ENCODE peak calls at places on chromosomes 3 and 15, in five cellular contexts. D is lower lobe of right lung, B is brain microvascular endothelial cell, L is esophagus squamous epithelium, P is ovary. W is an unnamed sample. For H3K36me3, the result is how much of the 10 kb centered on the place peaks cover.

GRCh38 chr3:40597441-40597840 is 72.7 kb downstream of the ZNF621 start:
- DNase-seq in D (no peak), B (peak), L (no peak), P (no peak), W (peak)

GRCh38 chr3:59422312-59422711 is 372.5 kb upstream of the CFAP20DC start:
- DNase-seq in D (no peak), B (peak), L (no peak), P (no peak), W (peak)

GRCh38 chr15:34122771-34123183 is 20.9 kb downstream of the PGBD4 start:
- DNase-seq in D (no peak), B (peak), L (no peak), P (no peak), W (peak)

GRCh38 chr3:123379041-123379830 is 69.7 kb downstream of the ADCY5 start:
- DNase-seq in D (no peak), B (no peak), L (no peak), P (no peak), W (no peak)

GRCh38 chr3:8621872-8622271 is 22.7 kb downstream of the SSUH2 start:
- DNase-seq in D (no peak), B (peak), L (no peak), P (no peak), W (no peak)

GRCh38 chr15:88479169-88479568 is 11.7 kb downstream of the MRPS11 start:
- DNase-seq in D (no peak), B (no peak), L (no peak), P (no peak), W (no peak)

GRCh38 chr3:2097641-2098191 is 950 bp upstream of the CNTN4 start:
- DNase-seq in D (no peak), B (no peak), L (no peak), P (no peak), W (peak)

GRCh38 chr3:20125912-20126311 is 60.1 kb downstream of the SGO1 start:
- DNase-seq in D (no peak), B (no peak), L (no peak), P (no peak), W (no peak)

GRCh38 chr15:80578206-80578595 is 116.9 kb upstream of the ABHD17C start:
- DNase-seq in D (no peak), B (no peak), L (no peak), P (no peak), W (no peak)

GRCh38 chr3:190514163-190515153 is 573 bp downstream of the IL1RAP start:
- DNase-seq in D (peak), B (peak), L (no peak), P (peak), W (peak)

GRCh38 chr3:43405888-43406636 is 119.7 kb downstream of the SNRK start:
- DNase-seq in D (no peak), B (peak), L (no peak), P (no peak), W (no peak)

DNA sequence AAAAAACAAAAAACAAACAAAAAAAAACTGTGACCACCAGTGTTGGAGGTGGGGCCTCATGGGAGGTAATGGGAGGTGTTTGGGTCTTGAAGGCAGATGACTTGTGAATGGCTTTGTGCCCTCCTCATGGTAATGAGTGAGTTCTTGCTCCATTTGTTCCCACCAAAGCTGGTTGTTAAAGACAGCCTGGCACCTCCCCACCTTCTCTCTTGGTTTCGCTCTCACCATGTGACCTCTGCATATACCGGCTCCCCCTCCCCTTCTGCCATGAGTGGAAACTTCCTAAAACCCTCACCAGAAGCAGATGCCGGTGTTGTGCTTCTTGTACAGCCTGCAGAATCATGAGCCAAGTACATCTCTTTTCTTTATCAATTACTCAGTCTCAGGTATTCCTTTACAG is 61.5 kb upstream of the ATP11B start:
- DNase-seq in D (no peak), B (no peak), L (no peak), P (no peak), W (no peak)
- H3K36me3 ChIP-seq in D (under half), B (under half), L (under half), P (under half), W (under half)

GRCh38 chr15:64044315-64045105 is 1.8 kb downstream of the DAPK2 start:
- DNase-seq in D (no peak), B (no peak), L (no peak), P (no peak), W (no peak)

GRCh38 chr15:64046347-64047153 is at the start of gene DAPK2:
- DNase-seq in D (peak), B (peak), L (no peak), P (peak), W (peak)

GRCh38 chr15:64045774-64046346 is 425 bp downstream of the DAPK2 start:
- DNase-seq in D (no peak), B (no peak), L (no peak), P (peak), W (no peak)

GRCh38 chr15:64048766-64049165 is 2.5 kb upstream of the DAPK2 start:
- DNase-seq in D (no peak), B (no peak), L (no peak), P (no peak), W (no peak)

GRCh38 chr15:64045106-64045435 is 1.2 kb downstream of the DAPK2 start:
- DNase-seq in D (no peak), B (no peak), L (no peak), P (no peak), W (no peak)
- H3K4me3 ChIP-seq in D (peak), B (no peak), L (no peak), P (no peak), W (no peak)

DNA sequence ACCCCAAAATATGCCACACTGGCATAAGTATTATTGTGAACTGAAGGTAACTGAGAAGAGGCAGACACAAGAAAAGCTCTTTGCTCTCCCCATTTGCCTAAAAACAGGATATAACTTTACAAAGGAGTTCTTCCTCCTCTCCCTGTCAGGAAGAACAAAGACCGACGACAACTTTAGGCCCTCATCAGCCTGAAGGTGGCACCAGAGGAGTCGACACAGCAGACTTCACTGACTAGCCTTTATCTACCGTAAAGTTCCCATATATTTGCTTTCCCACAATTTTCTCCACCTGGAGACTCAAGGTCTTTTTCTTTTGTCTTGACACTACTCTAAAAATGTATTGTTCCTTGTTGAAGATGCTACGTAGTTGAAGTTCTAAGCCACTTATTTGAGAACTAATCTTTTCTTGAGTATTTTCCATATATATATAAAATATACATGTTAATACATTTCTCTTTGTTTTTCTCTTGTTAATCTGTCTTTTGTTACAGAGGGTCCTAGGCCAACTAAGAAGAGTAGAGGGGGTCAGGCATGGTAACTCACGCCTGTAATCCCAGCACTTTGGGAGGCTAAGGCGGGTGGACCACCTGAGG is 16.2 kb upstream of the XIRP1 start:
- DNase-seq in D (peak), B (peak), L (no peak), P (no peak), W (peak)
- TF ChIP-seq CTCF in D (peak), B (peak), L (peak), P (no peak), W (peak)

GRCh38 chr3:70973558-70973957 is 610.0 kb downstream of the FOXP1 start:
- DNase-seq in D (no peak), B (no peak), L (no peak), P (no peak), W (peak)
- H3K36me3 ChIP-seq in D (half or more), B (half or more), L (under half), P (under half), W (under half)

GRCh38 chr3:188486126-188486525 is 332.2 kb downstream of the LPP start:
- DNase-seq in D (no peak), B (peak), L (no peak), P (no peak), W (peak)
- H3K4me3 ChIP-seq in D (no peak), B (no peak), L (no peak), P (no peak), W (no peak)

GRCh38 chr3:53269888-53270880 is 14.4 kb upstream of the TKT start:
- DNase-seq in D (peak), B (peak), L (peak), P (peak), W (peak)
- TF ChIP-seq CTCF in D (no peak), B (no peak), L (no peak), P (no peak), W (no peak)

GRCh38 chr15:38524156-38524555 is 40.5 kb downstream of the RASGRP1 start:
- DNase-seq in D (no peak), B (no peak), L (no peak), P (no peak), W (no peak)

GRCh38 chr15:38518084-38518483 is 46.5 kb downstream of the RASGRP1 start:
- DNase-seq in D (no peak), B (no peak), L (no peak), P (no peak), W (no peak)

GRCh38 chr15:38520035-38520434 is 44.6 kb downstream of the RASGRP1 start:
- DNase-seq in D (no peak), B (peak), L (no peak), P (no peak), W (no peak)

GRCh38 chr15:38522922-38523321 is 41.7 kb downstream of the RASGRP1 start:
- DNase-seq in D (no peak), B (no peak), L (no peak), P (no peak), W (no peak)

DNA sequence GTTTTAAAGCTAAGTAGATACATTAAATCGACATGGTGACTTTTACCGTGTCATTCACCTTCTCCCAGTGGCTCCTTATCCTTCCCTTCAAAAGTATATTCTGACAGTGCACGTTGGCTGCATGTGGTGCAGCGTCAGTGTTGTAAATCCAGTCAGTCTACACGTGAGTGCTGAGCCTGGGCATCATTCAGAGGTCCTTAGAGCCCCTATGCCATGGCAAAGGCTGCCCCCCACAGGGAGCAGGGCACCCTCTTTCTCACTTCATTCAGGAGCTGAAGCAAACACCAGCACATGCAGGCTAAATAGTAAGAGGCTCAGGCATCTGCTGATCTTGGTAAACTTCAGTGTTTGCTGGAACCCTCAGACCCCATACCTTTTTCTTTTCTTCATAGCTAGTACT is 43.3 kb downstream of the RASGRP1 start:
- DNase-seq in D (no peak), B (no peak), L (no peak), P (no peak), W (no peak)
- H3K36me3 ChIP-seq in D (under half), B (under half), L (under half), P (under half), W (under half)

GRCh38 chr3:50270841-50271240 is 1.9 kb downstream of the SEMA3B start:
- DNase-seq in D (no peak), B (no peak), L (no peak), P (no peak), W (no peak)

GRCh38 chr3:50274371-50275104 is 4.3 kb upstream of the LSMEM2 start:
- DNase-seq in D (peak), B (no peak), L (no peak), P (peak), W (peak)

GRCh38 chr3:50273689-50274065 is 4.7 kb downstream of the SEMA3B start:
- DNase-seq in D (no peak), B (no peak), L (no peak), P (peak), W (no peak)

GRCh38 chr3:50271314-50272072 is 2.5 kb downstream of the SEMA3B start:
- DNase-seq in D (no peak), B (no peak), L (no peak), P (no peak), W (no peak)

DNA sequence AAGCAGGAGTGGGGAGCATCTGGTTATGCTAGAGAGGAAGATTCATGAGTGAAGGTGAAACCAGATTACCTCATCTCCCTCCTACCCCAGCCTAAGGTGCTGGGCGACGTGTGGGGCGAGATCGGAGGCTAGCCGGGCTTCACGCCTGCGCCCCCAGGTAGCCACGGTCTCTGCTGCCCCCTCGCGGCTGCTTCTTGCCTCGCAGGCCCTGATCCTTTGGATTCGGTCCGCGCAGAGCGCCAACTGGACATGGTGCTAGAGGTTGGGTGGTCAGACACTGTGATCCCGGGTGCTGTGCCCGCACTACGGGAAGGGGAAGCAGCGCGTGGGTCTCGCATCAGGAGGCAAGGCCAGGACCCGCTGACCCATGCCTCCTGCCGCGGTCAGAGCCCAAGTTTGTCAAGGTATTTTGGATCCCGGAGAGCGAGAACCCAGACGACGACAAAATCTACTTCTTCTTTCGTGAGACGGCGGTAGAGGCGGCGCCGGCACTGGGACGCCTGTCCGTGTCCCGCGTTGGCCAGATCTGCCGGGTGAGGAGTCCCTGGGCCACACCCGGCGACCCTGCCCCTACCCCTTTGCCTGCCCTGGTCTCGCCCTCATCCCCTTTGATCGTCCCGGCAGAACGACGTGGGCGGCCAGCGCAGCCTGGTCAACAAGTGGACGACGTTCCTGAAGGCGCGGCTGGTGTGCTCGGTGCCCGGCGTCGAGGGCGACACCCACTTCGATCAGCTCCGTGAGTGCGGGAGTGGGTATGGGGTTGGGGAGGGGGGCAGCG is 4.2 kb downstream of the SEMA3B start:
- DNase-seq in D (peak), B (peak), L (no peak), P (peak), W (peak)
- H3K4me3 ChIP-seq in D (peak), B (peak), L (peak), P (peak), W (no peak)

GRCh38 chr3:50192689-50193141 is 1.3 kb downstream of the GNAT1 start:
- DNase-seq in D (peak), B (peak), L (no peak), P (peak), W (peak)
- TF ChIP-seq CTCF in D (peak), B (peak), L (peak), P (peak), W (peak)